ENCODE peak calls at places on chromosomes 4 and X, in ten cellular contexts. One of them, this sample, is unnamed. For H3K36me3, the result is how much of the 10 kb centered on the place peaks cover.

GRCh38 chrX:44025611-44026010 is 52.4 kb upstream of the NDP start:
- DNase-seq in psoas muscle: no peak
- DNase-seq in CD4-positive, alpha-beta memory T cell: no peak
- DNase-seq in gastrocnemius medialis: no peak
- DNase-seq in GM12878: no peak
- DNase-seq in Karpas-422: no peak
- DNase-seq in hepatocyte: peak
- DNase-seq in H7: no peak
- DNase-seq in right atrium auricular region: no peak
- DNase-seq in tibial nerve: no peak
- DNase-seq in this sample: peak

GRCh38 chrX:48919947-48920712 is 1.3 kb upstream of the PIM2 start:
- DNase-seq in psoas muscle: no peak
- DNase-seq in CD4-positive, alpha-beta memory T cell: peak
- DNase-seq in gastrocnemius medialis: no peak
- DNase-seq in GM12878: no peak
- DNase-seq in Karpas-422: no peak
- DNase-seq in hepatocyte: no peak
- DNase-seq in H7: no peak
- DNase-seq in right atrium auricular region: no peak
- DNase-seq in tibial nerve: no peak
- DNase-seq in this sample: no peak

GRCh38 chr4:172232966-172233365 is 419.8 kb downstream of the GALNTL6 start:
- DNase-seq in psoas muscle: no peak
- DNase-seq in CD4-positive, alpha-beta memory T cell: no peak
- DNase-seq in gastrocnemius medialis: no peak
- DNase-seq in GM12878: no peak
- DNase-seq in Karpas-422: no peak
- DNase-seq in hepatocyte: no peak
- DNase-seq in H7: peak
- DNase-seq in right atrium auricular region: no peak
- DNase-seq in tibial nerve: no peak
- DNase-seq in this sample: peak

GRCh38 chr4:148060264-148061138 is 328.6 kb downstream of the ARHGAP10 start:
- DNase-seq in psoas muscle: no peak
- DNase-seq in CD4-positive, alpha-beta memory T cell: peak
- DNase-seq in gastrocnemius medialis: no peak
- DNase-seq in GM12878: no peak
- DNase-seq in Karpas-422: no peak
- DNase-seq in hepatocyte: no peak
- DNase-seq in H7: no peak
- DNase-seq in right atrium auricular region: no peak
- DNase-seq in tibial nerve: no peak
- DNase-seq in this sample: no peak

GRCh38 chrX:101265869-101266428 is 25.2 kb downstream of the TAF7L start:
- DNase-seq in psoas muscle: no peak
- DNase-seq in CD4-positive, alpha-beta memory T cell: no peak
- DNase-seq in gastrocnemius medialis: no peak
- DNase-seq in GM12878: no peak
- DNase-seq in Karpas-422: no peak
- DNase-seq in hepatocyte: no peak
- DNase-seq in H7: no peak
- DNase-seq in right atrium auricular region: no peak
- DNase-seq in tibial nerve: no peak
- DNase-seq in this sample: no peak

GRCh38 chr4:24731448-24731847 is 63.9 kb upstream of the SOD3 start:
- DNase-seq in psoas muscle: no peak
- DNase-seq in CD4-positive, alpha-beta memory T cell: no peak
- DNase-seq in gastrocnemius medialis: no peak
- DNase-seq in GM12878: no peak
- DNase-seq in Karpas-422: no peak
- DNase-seq in hepatocyte: no peak
- DNase-seq in H7: no peak
- DNase-seq in right atrium auricular region: no peak
- DNase-seq in tibial nerve: no peak
- DNase-seq in this sample: no peak

GRCh38 chrX:1748408-1748807 is 133.5 kb downstream of the ASMT start:
- DNase-seq in psoas muscle: no peak
- DNase-seq in CD4-positive, alpha-beta memory T cell: no peak
- DNase-seq in gastrocnemius medialis: no peak
- DNase-seq in GM12878: no peak
- DNase-seq in Karpas-422: no peak
- DNase-seq in hepatocyte: no peak
- DNase-seq in H7: no peak
- DNase-seq in right atrium auricular region: no peak
- DNase-seq in tibial nerve: no peak
- DNase-seq in this sample: no peak

GRCh38 chr4:88775026-88775425 is 77.4 kb upstream of the NAP1L5 start:
- DNase-seq in psoas muscle: no peak
- DNase-seq in CD4-positive, alpha-beta memory T cell: no peak
- DNase-seq in gastrocnemius medialis: no peak
- DNase-seq in GM12878: no peak
- DNase-seq in Karpas-422: no peak
- DNase-seq in hepatocyte: no peak
- DNase-seq in H7: no peak
- DNase-seq in right atrium auricular region: no peak
- DNase-seq in tibial nerve: no peak
- DNase-seq in this sample: no peak

GRCh38 chr4:139959398-139959797 is 194.6 kb downstream of the MAML3 start:
- DNase-seq in psoas muscle: no peak
- DNase-seq in CD4-positive, alpha-beta memory T cell: no peak
- DNase-seq in gastrocnemius medialis: no peak
- DNase-seq in GM12878: no peak
- DNase-seq in Karpas-422: no peak
- DNase-seq in hepatocyte: no peak
- DNase-seq in H7: no peak
- DNase-seq in right atrium auricular region: no peak
- DNase-seq in tibial nerve: no peak
- DNase-seq in this sample: no peak

GRCh38 chr4:101994247-101994775 is 203.8 kb downstream of the BANK1 start:
- DNase-seq in psoas muscle: no peak
- DNase-seq in CD4-positive, alpha-beta memory T cell: no peak
- DNase-seq in gastrocnemius medialis: no peak
- DNase-seq in GM12878: no peak
- DNase-seq in Karpas-422: no peak
- DNase-seq in hepatocyte: no peak
- DNase-seq in H7: no peak
- DNase-seq in right atrium auricular region: no peak
- DNase-seq in tibial nerve: no peak
- DNase-seq in this sample: no peak

GRCh38 chr4:122480023-122480422 is 23.5 kb upstream of the IL2 start:
- DNase-seq in psoas muscle: no peak
- DNase-seq in CD4-positive, alpha-beta memory T cell: no peak
- DNase-seq in gastrocnemius medialis: no peak
- DNase-seq in GM12878: no peak
- DNase-seq in Karpas-422: peak
- DNase-seq in hepatocyte: peak
- DNase-seq in H7: no peak
- DNase-seq in right atrium auricular region: no peak
- DNase-seq in tibial nerve: no peak
- DNase-seq in this sample: peak

GRCh38 chrX:152819732-152820131 is 10.8 kb downstream of the CETN2 start:
- DNase-seq in psoas muscle: no peak
- DNase-seq in CD4-positive, alpha-beta memory T cell: no peak
- DNase-seq in gastrocnemius medialis: no peak
- DNase-seq in GM12878: no peak
- DNase-seq in Karpas-422: peak
- DNase-seq in hepatocyte: no peak
- DNase-seq in H7: no peak
- DNase-seq in right atrium auricular region: no peak
- DNase-seq in tibial nerve: no peak
- DNase-seq in this sample: peak

GRCh38 chrX:136185409-136186022 is 38.2 kb downstream of the FHL1 start:
- DNase-seq in psoas muscle: no peak
- DNase-seq in CD4-positive, alpha-beta memory T cell: no peak
- DNase-seq in gastrocnemius medialis: no peak
- DNase-seq in GM12878: no peak
- DNase-seq in Karpas-422: no peak
- DNase-seq in hepatocyte: no peak
- DNase-seq in H7: no peak
- DNase-seq in right atrium auricular region: no peak
- DNase-seq in tibial nerve: no peak
- DNase-seq in this sample: peak

GRCh38 chrX:68186552-68187262 is 246.6 kb downstream of the OPHN1 start:
- DNase-seq in psoas muscle: no peak
- DNase-seq in CD4-positive, alpha-beta memory T cell: no peak
- DNase-seq in gastrocnemius medialis: no peak
- DNase-seq in GM12878: no peak
- DNase-seq in Karpas-422: no peak
- DNase-seq in hepatocyte: no peak
- DNase-seq in H7: no peak
- DNase-seq in right atrium auricular region: no peak
- DNase-seq in tibial nerve: no peak
- DNase-seq in this sample: no peak

GRCh38 chrX:45198706-45199105 is 2.0 kb downstream of the DIPK2B start:
- DNase-seq in psoas muscle: no peak
- DNase-seq in CD4-positive, alpha-beta memory T cell: no peak
- DNase-seq in gastrocnemius medialis: no peak
- DNase-seq in GM12878: no peak
- DNase-seq in Karpas-422: no peak
- DNase-seq in hepatocyte: no peak
- DNase-seq in H7: no peak
- DNase-seq in right atrium auricular region: no peak
- DNase-seq in tibial nerve: no peak
- DNase-seq in this sample: no peak
- H3K36me3 ChIP-seq in psoas muscle: under half
- H3K36me3 ChIP-seq in CD4-positive, alpha-beta memory T cell: under half
- H3K36me3 ChIP-seq in gastrocnemius medialis: under half
- H3K36me3 ChIP-seq in GM12878: under half
- H3K36me3 ChIP-seq in Karpas-422: under half
- H3K36me3 ChIP-seq in hepatocyte: under half
- H3K36me3 ChIP-seq in H7: under half
- H3K36me3 ChIP-seq in right atrium auricular region: under half
- H3K36me3 ChIP-seq in tibial nerve: under half
- H3K36me3 ChIP-seq in this sample: under half

GRCh38 chr4:3148926-3149325 is 74.4 kb downstream of the HTT start:
- DNase-seq in psoas muscle: no peak
- DNase-seq in CD4-positive, alpha-beta memory T cell: no peak
- DNase-seq in gastrocnemius medialis: no peak
- DNase-seq in GM12878: no peak
- DNase-seq in Karpas-422: no peak
- DNase-seq in hepatocyte: no peak
- DNase-seq in H7: no peak
- DNase-seq in right atrium auricular region: no peak
- DNase-seq in tibial nerve: no peak
- DNase-seq in this sample: no peak

GRCh38 chr4:3145251-3145908 is 70.9 kb downstream of the HTT start:
- DNase-seq in psoas muscle: no peak
- DNase-seq in CD4-positive, alpha-beta memory T cell: no peak
- DNase-seq in gastrocnemius medialis: no peak
- DNase-seq in GM12878: no peak
- DNase-seq in Karpas-422: no peak
- DNase-seq in hepatocyte: no peak
- DNase-seq in H7: no peak
- DNase-seq in right atrium auricular region: no peak
- DNase-seq in tibial nerve: no peak
- DNase-seq in this sample: peak
- H3K36me3 ChIP-seq in psoas muscle: half or more
- H3K36me3 ChIP-seq in CD4-positive, alpha-beta memory T cell: under half
- H3K36me3 ChIP-seq in gastrocnemius medialis: under half
- H3K36me3 ChIP-seq in GM12878: under half
- H3K36me3 ChIP-seq in Karpas-422: under half
- H3K36me3 ChIP-seq in hepatocyte: under half
- H3K36me3 ChIP-seq in H7: under half
- H3K36me3 ChIP-seq in right atrium auricular region: under half
- H3K36me3 ChIP-seq in tibial nerve: under half
- H3K36me3 ChIP-seq in this sample: under half

GRCh38 chr4:4424499-4425115 is 37.7 kb downstream of the NSG1 start:
- DNase-seq in psoas muscle: no peak
- DNase-seq in CD4-positive, alpha-beta memory T cell: no peak
- DNase-seq in gastrocnemius medialis: no peak
- DNase-seq in GM12878: no peak
- DNase-seq in Karpas-422: no peak
- DNase-seq in hepatocyte: no peak
- DNase-seq in H7: no peak
- DNase-seq in right atrium auricular region: peak
- DNase-seq in tibial nerve: no peak
- DNase-seq in this sample: no peak
- H3K36me3 ChIP-seq in psoas muscle: half or more
- H3K36me3 ChIP-seq in CD4-positive, alpha-beta memory T cell: under half
- H3K36me3 ChIP-seq in gastrocnemius medialis: under half
- H3K36me3 ChIP-seq in GM12878: under half
- H3K36me3 ChIP-seq in Karpas-422: under half
- H3K36me3 ChIP-seq in hepatocyte: under half
- H3K36me3 ChIP-seq in H7: under half
- H3K36me3 ChIP-seq in right atrium auricular region: under half
- H3K36me3 ChIP-seq in tibial nerve: under half
- H3K36me3 ChIP-seq in this sample: under half

DNA sequence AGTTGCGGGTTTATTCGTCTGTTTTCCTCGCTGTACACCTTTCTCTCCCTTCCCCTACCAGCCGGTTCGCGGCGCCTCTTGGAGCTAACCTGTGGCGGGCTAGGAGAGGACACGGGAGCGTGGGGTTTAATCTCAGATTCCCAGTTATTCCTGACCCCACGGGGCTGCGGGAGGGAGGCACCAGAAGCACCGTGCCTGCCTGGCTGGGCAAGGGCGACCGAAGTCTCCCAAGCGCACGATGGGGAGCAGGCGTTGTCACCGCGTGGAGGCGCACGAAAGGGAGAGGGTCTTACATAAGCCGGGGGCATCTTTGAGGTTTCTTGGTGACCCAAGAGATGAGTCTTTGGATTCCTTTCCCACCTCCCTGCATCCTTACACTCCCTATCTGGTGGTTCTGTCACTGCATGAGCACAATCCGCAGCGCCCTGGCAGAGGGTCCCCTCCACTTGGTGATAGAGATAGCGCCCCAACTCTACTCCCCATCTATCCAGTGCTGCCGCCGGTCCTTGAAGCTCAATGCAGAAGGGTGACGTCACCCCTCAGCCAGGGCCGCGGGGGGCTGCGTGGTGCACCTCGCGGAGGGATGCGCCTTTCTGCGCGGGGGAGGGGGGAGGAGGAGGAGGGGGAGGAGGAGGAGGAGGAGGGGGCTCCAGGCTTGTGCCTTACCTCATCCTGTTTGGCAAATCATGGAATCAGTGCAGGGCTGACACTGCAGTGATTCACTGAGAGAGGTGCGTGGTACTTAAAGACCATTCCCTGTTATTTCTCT is 793 bp downstream of the TSPAN7 start:
- DNase-seq in psoas muscle: peak
- DNase-seq in CD4-positive, alpha-beta memory T cell: peak
- DNase-seq in gastrocnemius medialis: peak
- DNase-seq in GM12878: no peak
- DNase-seq in Karpas-422: no peak
- DNase-seq in hepatocyte: peak
- DNase-seq in H7: peak
- DNase-seq in right atrium auricular region: no peak
- DNase-seq in tibial nerve: no peak
- DNase-seq in this sample: peak
- H3K36me3 ChIP-seq in psoas muscle: under half
- H3K36me3 ChIP-seq in CD4-positive, alpha-beta memory T cell: under half
- H3K36me3 ChIP-seq in gastrocnemius medialis: under half
- H3K36me3 ChIP-seq in GM12878: under half
- H3K36me3 ChIP-seq in Karpas-422: under half
- H3K36me3 ChIP-seq in hepatocyte: under half
- H3K36me3 ChIP-seq in H7: under half
- H3K36me3 ChIP-seq in right atrium auricular region: under half
- H3K36me3 ChIP-seq in tibial nerve: under half
- H3K36me3 ChIP-seq in this sample: under half

This sample was measured in cardiac muscle cell.